ENCODE peak calls at places on chromosomes 4 and X, in six cellular contexts. B is BE2C; G is OCI-LY7; S is spleen; Q is suprapubic skin; R is CD8-positive, alpha-beta memory T cell. O is an unnamed sample. For H3K9me3, the result is how much of the 10 kb centered on the place peaks cover.

GRCh38 chr4:2745981-2746806 is 9.9 kb downstream of the TNIP2 start:
- DNase-seq in Q (no peak), G (peak), R (peak), S (peak), B (peak), O (peak)

GRCh38 chrX:45952030-45952429 is 593.2 kb downstream of the ZNF674 start:
- DNase-seq in B (no peak), S (no peak), R (no peak), G (no peak), Q (no peak), O (no peak)

GRCh38 chrX:48003367-48003757 is 427 bp downstream of the ZNF182 start:
- DNase-seq in B (no peak), Q (no peak), G (peak), R (no peak), S (peak), O (no peak)

GRCh38 chr4:134668237-134668636 is 466.6 kb upstream of the PABPC4L start:
- DNase-seq in S (no peak), B (no peak), G (no peak), R (no peak), Q (no peak), O (no peak)

GRCh38 chr4:147498031-147498700 is 17.3 kb downstream of the EDNRA start:
- DNase-seq in G (no peak), B (no peak), Q (no peak), S (no peak), R (no peak), O (no peak)

GRCh38 chr4:183130328-183131155 is 31.5 kb downstream of the WWC2 start:
- DNase-seq in S (no peak), R (no peak), Q (no peak), B (peak), G (no peak), O (no peak)

GRCh38 chrX:150688911-150689451 is 4.2 kb upstream of the MTMR1 start:
- DNase-seq in R (no peak), G (no peak), B (no peak), S (no peak), Q (no peak), O (no peak)

GRCh38 chr4:137253949-137254348 is 278.3 kb downstream of the PCDH18 start:
- DNase-seq in S (no peak), Q (no peak), B (no peak), G (no peak), R (no peak), O (no peak)

GRCh38 chr4:160020804-160021203 is 917.9 kb downstream of the RAPGEF2 start:
- DNase-seq in B (no peak), R (no peak), S (no peak), Q (no peak), G (no peak), O (no peak)

GRCh38 chr4:143728171-143728570 is 27.7 kb upstream of the FREM3 start:
- DNase-seq in S (no peak), Q (no peak), B (no peak), R (no peak), G (no peak), O (no peak)

GRCh38 chr4:128228778-128229457 is 58.7 kb downstream of the PGRMC2 start:
- DNase-seq in G (no peak), B (no peak), Q (no peak), R (no peak), S (no peak), O (no peak)

GRCh38 chrX:41671082-41671481 is 17.7 kb upstream of the GPR34 start:
- DNase-seq in G (no peak), Q (no peak), B (no peak), R (no peak), S (no peak), O (no peak)

GRCh38 chr4:52869196-52869595 is 7.1 kb downstream of the RASL11B start:
- DNase-seq in R (no peak), S (no peak), G (no peak), Q (peak), B (peak), O (no peak)

GRCh38 chrX:48468247-48468671 is 1.8 kb downstream of the SLC38A5 start:
- DNase-seq in B (no peak), Q (no peak), S (peak), R (no peak), G (peak), O (no peak)

GRCh38 chrX:47245156-47245555 is 12.3 kb downstream of the USP11 start:
- DNase-seq in S (peak), Q (no peak), R (no peak), G (no peak), B (no peak), O (no peak)

GRCh38 chrX:137568741-137569469 is 3.0 kb downstream of the ZIC3 start:
- DNase-seq in Q (no peak), R (no peak), S (no peak), G (no peak), B (no peak), O (no peak)
- H3K9me3 ChIP-seq in Q (under half), R (under half), S (under half), G (under half), B (under half), O (under half)

GRCh38 chr4:184479516-184479950 is 5.2 kb upstream of the IRF2 start:
- DNase-seq in B (no peak), S (no peak), R (no peak), Q (no peak), G (no peak), O (no peak)
- H3K9me3 ChIP-seq in B (under half), S (under half), R (under half), Q (under half), G (under half), O (under half)

DNA sequence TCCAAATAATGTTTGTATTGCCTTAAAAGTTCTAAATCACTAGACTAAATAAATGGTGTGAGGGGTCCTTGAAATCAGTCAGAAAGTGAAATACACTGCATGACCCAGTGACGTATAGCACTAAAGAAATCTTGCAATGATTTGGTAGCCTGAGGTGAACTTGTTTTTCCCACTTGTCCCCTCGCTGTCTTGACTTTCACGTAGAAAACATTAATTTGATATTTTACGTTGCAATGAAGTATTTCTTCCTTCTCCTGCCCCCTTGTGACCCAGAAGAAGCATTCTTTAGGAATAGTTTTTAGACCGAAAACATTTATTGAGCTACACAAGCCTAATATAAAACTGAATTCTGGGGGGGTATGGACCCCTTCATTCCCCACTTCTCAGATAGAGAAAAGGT is 3.7 kb downstream of the KLB start:
- DNase-seq in S (no peak), Q (no peak), R (no peak), B (no peak), G (peak), O (no peak)
- H3K9me3 ChIP-seq in S (under half), Q (under half), R (under half), B (under half), G (under half), O (under half)

GRCh38 chr4:422587-422986 is 76.4 kb downstream of the ZNF721 start:
- DNase-seq in B (no peak), R (no peak), Q (no peak), G (no peak), S (no peak), O (no peak)
- H3K9me3 ChIP-seq in B (under half), R (half or more), Q (half or more), G (under half), S (half or more), O (under half)

GRCh38 chrX:155993421-155993820 is 4.1 kb upstream of the IL9R start:
- DNase-seq in G (no peak), R (no peak), Q (no peak), B (no peak), S (no peak), O (no peak)
- H3K9me3 ChIP-seq in G (under half), R (under half), Q (under half), B (under half), S (under half), O (under half)

GRCh38 chrX:144819406-144819805 is 427.9 kb upstream of the SPANXN1 start:
- DNase-seq in S (no peak), R (no peak), B (no peak), G (no peak), Q (no peak), O (no peak)
- H3K9me3 ChIP-seq in S (under half), R (under half), B (under half), G (under half), Q (under half), O (under half)

GRCh38 chrX:1274786-1275185 is 6.2 kb downstream of the CSF2RA start:
- DNase-seq in G (peak), Q (no peak), B (no peak), S (peak), R (no peak), O (no peak)
- H3K9me3 ChIP-seq in G (under half), Q (under half), B (under half), S (under half), R (under half), O (under half)

GRCh38 chr4:600850-601515 is 24.4 kb upstream of the PDE6B start:
- DNase-seq in R (no peak), Q (no peak), B (no peak), G (no peak), S (peak), O (no peak)
- H3K9me3 ChIP-seq in R (under half), Q (under half), B (under half), G (under half), S (under half), O (under half)

DNA sequence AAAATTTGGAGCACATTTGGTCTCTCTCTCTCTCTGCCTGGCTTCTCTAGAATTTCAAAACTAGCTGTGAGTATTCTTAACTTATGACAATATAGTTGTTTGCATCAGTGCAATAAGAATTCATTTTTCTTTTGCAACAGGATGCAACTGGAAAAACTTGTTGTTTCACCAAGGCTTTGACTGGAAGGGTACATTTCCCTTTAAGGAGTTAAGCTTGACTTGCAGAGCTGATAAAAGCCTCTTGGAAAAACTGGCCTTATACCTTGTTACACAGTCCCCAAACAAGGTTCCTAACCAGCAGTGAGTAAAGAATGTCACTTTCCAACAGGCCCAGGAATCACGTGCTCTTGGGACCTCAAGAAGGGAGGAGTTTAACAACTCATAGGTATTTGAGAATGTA is 25.9 kb upstream of the ZNF718 start:
- DNase-seq in Q (no peak), R (no peak), B (no peak), G (no peak), S (no peak), O (no peak)
- H3K9me3 ChIP-seq in Q (half or more), R (under half), B (under half), G (under half), S (half or more), O (under half)

GRCh38 chr4:73012673-73013072 is 56.8 kb downstream of the COX18 start:
- DNase-seq in B (no peak), R (no peak), S (no peak), G (no peak), Q (no peak), O (no peak)
- H3K9me3 ChIP-seq in B (under half), R (under half), S (under half), G (under half), Q (under half), O (under half)